ENCODE peak calls at places on chromosomes 11 and 22, in seven cellular contexts. Q, A, E, B, K, T and I are unnamed samples.
A peak's percentile ranks its signal among the peaks of the same experiment; 100 is the strongest.

GRCh38 chr22:29122041-29122440 is 49.2 kb downstream of the KREMEN1 start:
- DNase-seq in Q (no peak), A (no peak), E (no peak), B (no peak), K (no peak), T (no peak), I (no peak)

GRCh38 chr22:31508536-31508935 is 12.2 kb downstream of the SFI1 start:
- DNase-seq in Q (no peak), A (no peak), E (no peak), B (no peak), K (no peak), T (no peak), I (no peak)

GRCh38 chr11:75955443-75955842 is 140.4 kb downstream of the UVRAG start:
- DNase-seq in Q (no peak), A (no peak), E (no peak), B (no peak), K (no peak), T (no peak), I (no peak)

GRCh38 chr22:42863349-42863911 is 6.4 kb upstream of the ARFGAP3 start:
- DNase-seq in Q (no peak), A (no peak), E (no peak), B (no peak), K (no peak), T (peak; percentile 65), I (peak; percentile 68)

GRCh38 chr11:46120711-46121327 is 435 bp downstream of the PHF21A start:
- DNase-seq in Q (peak; percentile 68), A (peak; percentile 73), E (peak; percentile 70), B (peak; percentile 54), K (no peak), T (peak; percentile 53), I (peak; percentile 74)

GRCh38 chr11:103676413-103676812 is 360.0 kb upstream of the DDI1 start:
- DNase-seq in Q (no peak), A (no peak), E (no peak), B (no peak), K (no peak), T (no peak), I (peak; percentile 13)

GRCh38 chr11:471468-472145 is 21.5 kb downstream of the PTDSS2 start:
- DNase-seq in Q (peak; percentile 54), A (no peak), E (no peak), B (no peak), K (no peak), T (no peak), I (no peak)

GRCh38 chr11:15541079-15541478 is 426.4 kb downstream of the INSC start:
- DNase-seq in Q (no peak), A (no peak), E (no peak), B (no peak), K (no peak), T (no peak), I (no peak)

GRCh38 chr11:14894657-14895598 is 2.9 kb upstream of the CYP2R1 start:
- DNase-seq in Q (peak; percentile 50), A (no peak), E (no peak), B (peak; percentile 66), K (no peak), T (no peak), I (peak; percentile 48)

GRCh38 chr22:41596776-41597634 is 7.4 kb upstream of the PMM1 start:
- DNase-seq in Q (peak; percentile 66), A (peak; percentile 29), E (peak; percentile 81), B (peak; percentile 45), K (no peak), T (no peak), I (peak; percentile 68)

GRCh38 chr22:39177791-39178190 is 25.3 kb upstream of the CBX7 start:
- DNase-seq in Q (no peak), A (no peak), E (no peak), B (no peak), K (no peak), T (no peak), I (no peak)

GRCh38 chr11:74672956-74673895 is 58.0 kb downstream of the CHRDL2 start:
- DNase-seq in Q (peak; percentile 93), A (no peak), E (no peak), B (no peak), K (no peak), T (peak; percentile 95), I (peak; percentile 97)

GRCh38 chr22:36874731-36875130 is 13.9 kb downstream of the NCF4 start:
- DNase-seq in Q (no peak), A (no peak), E (no peak), B (no peak), K (no peak), T (no peak), I (no peak)

GRCh38 chr11:42890773-42891172 is 421.0 kb upstream of the API5 start:
- DNase-seq in Q (no peak), A (no peak), E (peak; percentile 12), B (no peak), K (no peak), T (no peak), I (no peak)

GRCh38 chr11:10522276-10522675 is 18.7 kb downstream of the RNF141 start:
- DNase-seq in Q (no peak), A (no peak), E (no peak), B (no peak), K (no peak), T (no peak), I (no peak)

GRCh38 chr11:60993611-60994010 is 22.1 kb downstream of the CD6 start:
- DNase-seq in Q (no peak), A (no peak), E (no peak), B (no peak), K (no peak), T (no peak), I (no peak)

GRCh38 chr22:42814616-42815015 is 42.5 kb downstream of the ARFGAP3 start:
- DNase-seq in Q (no peak), A (no peak), E (no peak), B (no peak), K (no peak), T (no peak), I (no peak)

GRCh38 chr11:16966633-16967346 is 47.4 kb downstream of the PLEKHA7 start:
- DNase-seq in Q (no peak), A (no peak), E (no peak), B (no peak), K (no peak), T (no peak), I (no peak)

GRCh38 chr11:13040969-13041561 is 31.9 kb downstream of the RASSF10 start:
- DNase-seq in Q (no peak), A (no peak), E (no peak), B (no peak), K (no peak), T (no peak), I (no peak)

GRCh38 chr22:45319319-45319675 is 9.6 kb downstream of the FAM118A start:
- DNase-seq in Q (peak; percentile 59), A (no peak), E (no peak), B (no peak), K (no peak), T (peak; percentile 39), I (peak; percentile 51)

GRCh38 chr11:6468712-6469495 is 4.8 kb downstream of the TRIM3 start:
- DNase-seq in Q (peak; percentile 92), A (peak; percentile 88), E (peak; percentile 97), B (peak; percentile 52), K (no peak), T (peak; percentile 57), I (peak; percentile 24)

GRCh38 chr11:59271247-59271755 is 58.6 kb upstream of the MPEG1 start:
- DNase-seq in Q (no peak), A (no peak), E (no peak), B (peak; percentile 43), K (no peak), T (no peak), I (no peak)

GRCh38 chr11:2166091-2166851 is 5.3 kb upstream of the INS start:
- DNase-seq in Q (no peak), A (no peak), E (peak; percentile 51), B (no peak), K (no peak), T (no peak), I (peak; percentile 39)

GRCh38 chr11:31959711-31960110 is 131.2 kb upstream of the RCN1 start:
- DNase-seq in Q (no peak), A (no peak), E (no peak), B (no peak), K (no peak), T (no peak), I (peak; percentile 64)

GRCh38 chr22:11628651-11629511 is 3899.1 kb upstream of the OR11H1 start:
- DNase-seq in Q (peak; percentile 54), A (no peak), E (no peak), B (no peak), K (no peak), T (no peak), I (no peak)
- H3K9me3 ChIP-seq in Q (peaks cover 2% of the 10 kb centered on the region), A (no peaks in the 10 kb centered on the region), E (peaks cover 17% of the 10 kb centered on the region), B (peaks cover 14% of the 10 kb centered on the region), K (no peaks in the 10 kb centered on the region), T (peaks cover 57% of the 10 kb centered on the region), I (no peaks in the 10 kb centered on the region)

GRCh38 chr11:125802387-125802786 is 14.5 kb downstream of the PATE3 start:
- DNase-seq in Q (no peak), A (no peak), E (no peak), B (no peak), K (no peak), T (no peak), I (no peak)

GRCh38 chr11:125797641-125798040 is 9.7 kb downstream of the PATE3 start:
- DNase-seq in Q (no peak), A (no peak), E (no peak), B (no peak), K (no peak), T (no peak), I (no peak)

GRCh38 chr11:125799808-125800207 is 11.9 kb downstream of the PATE3 start:
- DNase-seq in Q (no peak), A (no peak), E (no peak), B (no peak), K (no peak), T (no peak), I (no peak)
- H3K9me3 ChIP-seq in Q (peaks cover 34% of the 10 kb centered on the region), A (peaks cover 3% of the 10 kb centered on the region), E (peaks cover 5% of the 10 kb centered on the region), B (peaks cover 16% of the 10 kb centered on the region), K (peaks cover 57% of the 10 kb centered on the region), T (peaks cover 3% of the 10 kb centered on the region), I (peaks cover 10% of the 10 kb centered on the region)

GRCh38 chr11:66192181-66192888 is 76.1 kb upstream of the RAB1B start:
- DNase-seq in Q (no peak), A (no peak), E (no peak), B (no peak), K (no peak), T (no peak), I (peak; percentile 40)
- H3K9me3 ChIP-seq in Q (no peaks in the 10 kb centered on the region), A (peaks cover 3% of the 10 kb centered on the region), E (no peaks in the 10 kb centered on the region), B (no peaks in the 10 kb centered on the region), K (peaks cover 5% of the 10 kb centered on the region), T (no peaks in the 10 kb centered on the region), I (no peaks in the 10 kb centered on the region)

GRCh38 chr22:48779661-48780596 is 1047.7 kb downstream of the BRD1 start:
- DNase-seq in Q (no peak), A (no peak), E (no peak), B (no peak), K (no peak), T (no peak), I (no peak)

GRCh38 chr22:48780597-48781277 is 1046.9 kb downstream of the BRD1 start:
- DNase-seq in Q (no peak), A (no peak), E (no peak), B (no peak), K (no peak), T (no peak), I (no peak)

GRCh38 chr22:48781391-48781790 is 1046.3 kb downstream of the BRD1 start:
- DNase-seq in Q (no peak), A (no peak), E (no peak), B (no peak), K (no peak), T (no peak), I (no peak)

GRCh38 chr22:48779211-48779643 is 1048.4 kb downstream of the BRD1 start:
- DNase-seq in Q (no peak), A (no peak), E (no peak), B (no peak), K (no peak), T (no peak), I (no peak)

GRCh38 chr22:48778308-48779195 is 1049.1 kb downstream of the BRD1 start:
- DNase-seq in Q (no peak), A (no peak), E (no peak), B (no peak), K (no peak), T (no peak), I (no peak)
- H3K9me3 ChIP-seq in Q (peaks cover 2% of the 10 kb centered on the region), A (peaks cover 4% of the 10 kb centered on the region), E (no peaks in the 10 kb centered on the region), B (peaks cover 16% of the 10 kb centered on the region), K (no peaks in the 10 kb centered on the region), T (peaks cover 73% of the 10 kb centered on the region), I (no peaks in the 10 kb centered on the region)